ENCODE peak calls at places on chromosome 17, in ten cellular contexts. O is mesendoderm, B is fibroblast of lung, Y is HCT116, L is NT2/D1, N is GM23248, Z is IMR-90, D is H1, M is mammary epithelial cell, R is DND-41. T is an unnamed sample.

GRCh38 chr17:59631221-59631720 is 11.6 kb downstream of the CLTC start:
- DNase-seq in N (peak), Z (no peak), O (no peak), L (no peak), Y (no peak), R (no peak), D (no peak), M (no peak), B (no peak), T (no peak)

GRCh38 chr17:13601776-13602551 is at the start of gene HS3ST3A1:
- DNase-seq in B (peak), N (peak), D (peak), Z (peak), L (peak), Y (no peak), R (no peak), M (peak), O (peak), T (peak)

GRCh38 chr17:45784583-45785372 is 658 bp downstream of the CRHR1 start:
- DNase-seq in N (peak), O (peak), M (peak), R (no peak), B (peak), Y (no peak), Z (no peak), L (no peak), D (no peak), T (peak)

GRCh38 chr17:45131616-45132301 is 556 bp downstream of the PLCD3 start:
- DNase-seq in L (peak), N (peak), B (no peak), Y (no peak), Z (no peak), O (peak), R (peak), M (peak), D (no peak), T (peak)

GRCh38 chr17:29111816-29112499 is 68.2 kb downstream of the MYO18A start:
- DNase-seq in N (peak), B (peak), Z (peak), D (no peak), M (peak), L (peak), R (peak), Y (no peak), O (peak), T (peak)

GRCh38 chr17:59361386-59361785 is 29.9 kb downstream of the YPEL2 start:
- DNase-seq in N (peak), D (no peak), R (no peak), O (no peak), B (peak), L (no peak), M (peak), Z (peak), Y (no peak), T (no peak)

GRCh38 chr17:32998893-32999240 is 7.2 kb downstream of the SPACA3 start:
- DNase-seq in L (no peak), Y (peak), M (peak), R (no peak), D (no peak), B (peak), Z (peak), N (peak), O (peak), T (no peak)

GRCh38 chr17:49390548-49391324 is 23.9 kb downstream of the PHB1 start:
- DNase-seq in O (no peak), Z (no peak), Y (no peak), M (no peak), L (no peak), N (no peak), D (no peak), R (no peak), B (no peak), T (no peak)

GRCh38 chr17:5619088-5619740 is 34.9 kb upstream of the NLRP1 start:
- DNase-seq in L (no peak), R (no peak), N (no peak), D (no peak), B (no peak), M (no peak), Z (no peak), Y (no peak), O (no peak), T (no peak)

GRCh38 chr17:79674506-79675412 is 56.0 kb upstream of the ENPP7 start:
- DNase-seq in B (no peak), Z (no peak), R (no peak), L (no peak), M (no peak), N (no peak), O (no peak), D (no peak), Y (no peak), T (no peak)

GRCh38 chr17:79457889-79458288 is 153.0 kb downstream of the RBFOX3 start:
- DNase-seq in Z (no peak), N (no peak), Y (no peak), L (no peak), R (no peak), M (no peak), D (no peak), B (no peak), O (no peak), T (no peak)

GRCh38 chr17:37824534-37825485 is 80.0 kb upstream of the HNF1B start:
- DNase-seq in N (peak), M (peak), B (peak), Y (no peak), R (no peak), O (peak), L (peak), Z (peak), D (peak), T (no peak)

GRCh38 chr17:34979650-34980352 is 511 bp upstream of the LIG3 start:
- DNase-seq in L (no peak), D (no peak), N (peak), Y (no peak), B (peak), R (no peak), O (peak), Z (peak), M (no peak), T (peak)

GRCh38 chr17:67602439-67602838 is 115.3 kb upstream of the NOL11 start:
- DNase-seq in M (no peak), R (no peak), B (no peak), L (no peak), N (no peak), O (no peak), Y (no peak), D (no peak), Z (no peak), T (no peak)

GRCh38 chr17:67606471-67606870 is 111.3 kb upstream of the NOL11 start:
- DNase-seq in R (no peak), Z (peak), L (no peak), O (no peak), B (peak), M (no peak), Y (no peak), D (no peak), N (no peak), T (no peak)

GRCh38 chr17:67602974-67603373 is 114.8 kb upstream of the NOL11 start:
- DNase-seq in D (peak), R (peak), N (peak), Z (peak), Y (peak), B (peak), L (peak), M (peak), O (peak), T (peak)

GRCh38 chr17:67606896-67607604 is 110.7 kb upstream of the NOL11 start:
- DNase-seq in L (no peak), Z (no peak), B (no peak), N (no peak), R (no peak), D (no peak), Y (no peak), M (no peak), O (no peak), T (no peak)

GRCh38 chr17:67605259-67605912 is 112.3 kb upstream of the NOL11 start:
- DNase-seq in Z (no peak), B (peak), Y (no peak), D (no peak), N (no peak), L (no peak), R (no peak), O (no peak), M (no peak), T (no peak)
- H3K9ac ChIP-seq in Z (no peak), B (no peak), Y (no peak), D (no peak), N (no peak), L (no peak), R (no peak), O (no peak), M (no peak), T (no peak)

GRCh38 chr17:56771975-56772374 is 61.7 kb downstream of the C17orf67 start:
- DNase-seq in N (no peak), M (no peak), O (no peak), Y (no peak), B (no peak), R (no peak), D (no peak), L (no peak), Z (no peak), T (no peak)
- H3K9ac ChIP-seq in N (no peak), M (no peak), O (no peak), Y (no peak), B (no peak), R (no peak), D (no peak), L (no peak), Z (no peak), T (no peak)

GRCh38 chr17:80792373-80792781 is 199.3 kb upstream of the CHMP6 start:
- DNase-seq in Y (no peak), O (no peak), L (no peak), Z (peak), N (peak), D (no peak), M (no peak), R (no peak), B (peak), T (no peak)

GRCh38 chr17:80791758-80792284 is 199.8 kb upstream of the CHMP6 start:
- DNase-seq in O (no peak), R (peak), L (no peak), Z (peak), D (no peak), N (peak), Y (peak), B (peak), M (peak), T (no peak)

GRCh38 chr17:80789356-80789902 is 202.2 kb upstream of the CHMP6 start:
- DNase-seq in M (peak), D (no peak), B (peak), N (peak), R (peak), Y (peak), L (no peak), O (no peak), Z (peak), T (no peak)

GRCh38 chr17:80790021-80790765 is 201.4 kb upstream of the CHMP6 start:
- DNase-seq in Y (no peak), B (peak), N (peak), M (no peak), L (no peak), Z (no peak), O (no peak), D (no peak), R (peak), T (no peak)

GRCh38 chr17:80790981-80791742 is 200.5 kb upstream of the CHMP6 start:
- DNase-seq in D (no peak), N (peak), Z (no peak), O (no peak), L (no peak), Y (no peak), M (no peak), R (peak), B (peak), T (no peak)
- H3K9ac ChIP-seq in D (no peak), N (peak), Z (peak), O (no peak), L (no peak), Y (peak), M (no peak), R (peak), B (no peak), T (no peak)

GRCh38 chr17:68792042-68792685 is 163.0 kb downstream of the ABCA8 start:
- DNase-seq in O (no peak), Y (no peak), M (no peak), N (peak), L (no peak), B (no peak), Z (peak), D (no peak), R (no peak), T (no peak)

GRCh38 chr17:68790481-68790880 is 164.7 kb downstream of the ABCA8 start:
- DNase-seq in Z (no peak), L (no peak), O (no peak), M (no peak), D (no peak), N (no peak), R (no peak), Y (no peak), B (peak), T (no peak)

GRCh38 chr17:68789203-68789962 is 165.8 kb downstream of the ABCA8 start:
- DNase-seq in N (no peak), M (no peak), R (no peak), L (no peak), B (no peak), D (no peak), Z (no peak), Y (no peak), O (no peak), T (no peak)

GRCh38 chr17:68792873-68793272 is 162.3 kb downstream of the ABCA8 start:
- DNase-seq in M (no peak), N (no peak), L (no peak), B (no peak), Y (no peak), R (no peak), O (peak), Z (no peak), D (no peak), T (no peak)

GRCh38 chr17:68790931-68791330 is 164.3 kb downstream of the ABCA8 start:
- DNase-seq in Z (no peak), B (peak), R (no peak), L (no peak), Y (no peak), M (no peak), D (no peak), O (no peak), N (peak), T (no peak)
- H3K9ac ChIP-seq in Z (no peak), B (no peak), R (no peak), L (no peak), Y (no peak), M (no peak), D (no peak), O (no peak), N (no peak), T (no peak)

DNA sequence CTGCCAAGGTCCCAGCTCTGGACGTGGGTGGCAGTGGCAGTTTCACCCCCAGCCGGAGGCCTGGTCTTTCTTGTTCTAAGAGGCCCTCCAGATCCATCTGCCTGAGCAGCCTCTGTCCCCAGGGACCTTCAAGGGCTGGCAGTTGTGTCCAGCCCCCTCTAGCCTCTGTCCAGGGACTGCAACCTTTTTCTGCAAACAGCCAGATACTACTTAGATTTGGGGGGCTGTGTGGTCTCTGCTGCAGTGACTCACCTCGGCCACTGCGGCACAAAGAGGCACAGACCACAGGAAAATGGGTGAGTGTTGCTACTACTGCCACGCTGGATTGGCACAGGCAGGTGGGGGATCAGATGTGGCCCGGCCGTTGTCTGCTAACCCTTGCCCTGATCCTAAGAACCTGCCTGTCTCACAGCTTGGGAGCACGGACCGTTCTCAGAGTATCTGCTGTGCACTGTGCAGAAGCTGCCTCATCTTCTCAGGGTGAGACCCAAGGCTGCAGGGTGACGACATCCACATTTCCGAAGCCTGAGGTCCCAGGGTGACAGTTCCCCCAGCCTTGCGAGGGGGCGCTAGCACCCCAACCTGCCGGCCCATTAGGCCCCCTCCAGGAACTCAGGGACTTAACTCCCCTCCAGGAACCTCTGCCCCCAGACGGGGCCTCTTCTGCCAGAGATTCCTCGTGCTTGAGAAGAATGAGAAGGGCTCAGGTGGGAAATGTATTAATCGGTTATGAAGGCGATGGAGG is 27.6 kb downstream of the MXRA7 start:
- DNase-seq in L (no peak), O (peak), R (no peak), D (no peak), Y (no peak), M (no peak), B (no peak), Z (no peak), N (no peak), T (peak)
- H3K9ac ChIP-seq in L (no peak), O (no peak), R (no peak), D (no peak), Y (no peak), M (no peak), B (no peak), Z (no peak), N (no peak), T (no peak)

T was measured in neural progenitor cell.